ENCODE peak calls at places on chromosome 16, in six cellular contexts. H, M, X, B, P and C are unnamed samples.

GRCh38 chr16:68369697-68370096 is 58.9 kb downstream of the PRMT7 start:
- DNase-seq in B (no peak), H (no peak), P (no peak), X (peak; percentile 34), M (no peak), C (no peak)

GRCh38 chr16:88329726-88330700 is 52.7 kb upstream of the ZNF469 start:
- DNase-seq in X (no peak), M (peak; percentile 25), B (no peak), P (no peak), H (no peak), C (no peak)

GRCh38 chr16:11135167-11135973 is 120.6 kb downstream of the SOCS1 start:
- DNase-seq in H (no peak), X (no peak), B (no peak), M (peak; percentile 73), P (no peak), C (peak; percentile 49)

GRCh38 chr16:12157510-12158093 is 181.1 kb downstream of the SNX29 start:
- DNase-seq in B (no peak), M (peak; percentile 81), P (no peak), X (no peak), H (no peak), C (peak; percentile 67)

GRCh38 chr16:81429045-81429521 is 15.5 kb upstream of the CMIP start:
- DNase-seq in B (no peak), X (no peak), H (peak; percentile 49), P (no peak), M (peak; percentile 62), C (peak; percentile 47)

GRCh38 chr16:12609937-12610699 is 193.6 kb downstream of the CPPED1 start:
- DNase-seq in H (no peak), X (no peak), P (no peak), M (no peak), B (no peak), C (no peak)

GRCh38 chr16:88606146-88606757 is 32.1 kb upstream of the IL17C start:
- DNase-seq in M (no peak), H (no peak), B (no peak), P (no peak), X (no peak), C (no peak)

GRCh38 chr16:6104423-6104822 is 1006.8 kb upstream of the EEF2KMT start:
- DNase-seq in B (no peak), P (no peak), M (no peak), X (no peak), H (no peak), C (no peak)

GRCh38 chr16:50762241-50762640 is 20.4 kb downstream of the CYLD start:
- DNase-seq in M (no peak), H (no peak), X (no peak), B (no peak), P (no peak), C (peak; percentile 36)

GRCh38 chr16:67430504-67431076 is 331 bp upstream of the HSD11B2 start:
- DNase-seq in X (peak; percentile 40), H (no peak), M (no peak), B (no peak), P (no peak), C (no peak)